ENCODE peak calls at places on chromosomes 12 and 14, in seven cellular contexts. F, N, C, K, X, E and S are unnamed samples.

GRCh38 chr14:99754141-99755067 is 38.8 kb upstream of the EML1 start:
- DNase-seq in F (peak; percentile 62), N (no peak), E (no peak), C (no peak), X (no peak), K (peak; percentile 35), S (no peak)

GRCh38 chr14:86153480-86153879 is 623.5 kb downstream of the FLRT2 start:
- DNase-seq in E (no peak), X (no peak), K (no peak), N (no peak), C (no peak), F (no peak), S (no peak)

GRCh38 chr12:12836571-12836970 is 23.4 kb downstream of the DDX47 start:
- DNase-seq in K (no peak), E (no peak), F (no peak), C (no peak), X (no peak), N (no peak), S (no peak)

GRCh38 chr14:73461478-73462077 is 3.2 kb upstream of the NUMB start:
- DNase-seq in N (no peak), X (no peak), C (no peak), K (no peak), F (no peak), E (no peak), S (no peak)

GRCh38 chr12:121123488-121123887 is 9.2 kb upstream of the P2RX7 start:
- DNase-seq in K (no peak), X (no peak), C (no peak), N (no peak), F (no peak), E (no peak), S (no peak)

GRCh38 chr14:49505026-49505766 is 81.0 kb downstream of the RPS29 start:
- DNase-seq in X (no peak), C (peak; percentile 10), N (no peak), F (no peak), K (peak; percentile 88), E (no peak), S (no peak)

GRCh38 chr14:85531141-85531593 is 1.2 kb downstream of the FLRT2 start:
- DNase-seq in E (no peak), X (no peak), C (no peak), N (no peak), F (peak; percentile 83), K (no peak), S (peak; percentile 11)

GRCh38 chr12:5588231-5588995 is 156.5 kb downstream of the NTF3 start:
- DNase-seq in E (no peak), X (no peak), C (no peak), K (no peak), F (no peak), N (no peak), S (no peak)

GRCh38 chr14:65169351-65169750 is 67.0 kb upstream of the MAX start:
- DNase-seq in E (no peak), C (no peak), X (no peak), N (no peak), F (peak; percentile 93), K (no peak), S (peak; percentile 38)

GRCh38 chr12:4984971-4985370 is 58.7 kb upstream of the KCNA5 start:
- DNase-seq in N (no peak), C (no peak), F (no peak), X (no peak), K (no peak), E (no peak), S (no peak)

GRCh38 chr12:56375598-56376434 is 13.2 kb upstream of the APOF start:
- DNase-seq in E (no peak), N (no peak), X (no peak), K (no peak), F (no peak), C (no peak), S (no peak)

GRCh38 chr12:26152507-26153102 is 27.8 kb upstream of the BHLHE41 start:
- DNase-seq in X (no peak), N (no peak), K (no peak), C (no peak), F (no peak), E (no peak), S (no peak)